ENCODE peak calls at places on chromosomes 11 and 22, in ten cellular contexts. E is left ventricle myocardium inferior; K is CD8-positive, alpha-beta memory T cell; J is AG04450; Z is lower lobe of right lung; D is psoas muscle; F is AG10803; B is skeletal muscle cell; R is upper lobe of right lung; A is uterus. W is an unnamed sample.

GRCh38 chr22:35892192-35892591 is 136.4 kb downstream of the RBFOX2 start:
- DNase-seq in E (no peak), K (no peak), J (peak; percentile 18), Z (no peak), D (no peak), F (peak; percentile 79), B (no peak), R (no peak), A (peak; percentile 67), W (peak; percentile 71)

GRCh38 chr22:36590441-36591056 is 61.6 kb upstream of the EIF3D start:
- DNase-seq in E (no peak), K (no peak), J (no peak), Z (no peak), D (no peak), F (no peak), B (no peak), R (no peak), A (no peak), W (no peak)

GRCh38 chr11:83540112-83540675 is 254.0 kb upstream of the CCDC90B start:
- DNase-seq in E (no peak), K (no peak), J (peak; percentile 41), Z (no peak), D (no peak), F (no peak), B (no peak), R (no peak), A (no peak), W (no peak)

GRCh38 chr11:5324197-5324596 is at the start of gene OR51B2:
- DNase-seq in E (no peak), K (no peak), J (no peak), Z (no peak), D (no peak), F (no peak), B (no peak), R (no peak), A (no peak), W (no peak)

GRCh38 chr22:33766056-33766455 is 154.2 kb downstream of the LARGE1 start:
- DNase-seq in E (no peak), K (no peak), J (no peak), Z (no peak), D (no peak), F (no peak), B (no peak), R (no peak), A (no peak), W (no peak)

GRCh38 chr22:45397806-45398205 is 15.6 kb downstream of the SMC1B start:
- DNase-seq in E (no peak), K (no peak), J (no peak), Z (no peak), D (no peak), F (no peak), B (no peak), R (no peak), A (no peak), W (no peak)

GRCh38 chr22:17855891-17856290 is 81.6 kb upstream of the BID start:
- DNase-seq in E (no peak), K (no peak), J (no peak), Z (no peak), D (no peak), F (no peak), B (no peak), R (no peak), A (no peak), W (no peak)

GRCh38 chr11:114162719-114163123 is 103.2 kb downstream of the ZBTB16 start:
- DNase-seq in E (peak; percentile 86), K (no peak), J (peak; percentile 88), Z (peak; percentile 76), D (peak; percentile 85), F (peak; percentile 99), B (peak; percentile 100), R (peak; percentile 84), A (peak; percentile 98), W (peak; percentile 92)

GRCh38 chr11:132318421-132319157 is 948.2 kb downstream of the NTM start:
- DNase-seq in E (no peak), K (no peak), J (no peak), Z (no peak), D (no peak), F (peak; percentile 61), B (peak; percentile 39), R (no peak), A (no peak), W (peak; percentile 12)

GRCh38 chr11:1573077-1573846 is 1.2 kb upstream of the DUSP8 start:
- DNase-seq in E (no peak), K (peak; percentile 38), J (no peak), Z (no peak), D (no peak), F (no peak), B (no peak), R (peak; percentile 73), A (no peak), W (no peak)

GRCh38 chr11:69819109-69819490 is at the start of gene FGF3:
- DNase-seq in E (no peak), K (no peak), J (no peak), Z (no peak), D (no peak), F (no peak), B (no peak), R (no peak), A (no peak), W (no peak)
- H3K4me3 ChIP-seq in E (peak within 1 kb of the TSS; percentile 52), K (no peak within 1 kb of the TSS), J (no peak within 1 kb of the TSS), Z (no peak within 1 kb of the TSS), D (no peak within 1 kb of the TSS), F (no peak within 1 kb of the TSS), B (no peak within 1 kb of the TSS), R (no peak within 1 kb of the TSS), A (no peak within 1 kb of the TSS), W (no peak within 1 kb of the TSS)

GRCh38 chr11:45921561-45922424 is 663 bp upstream of the LARGE2 start:
- DNase-seq in E (peak; percentile 13), K (no peak), J (no peak), Z (peak; percentile 87), D (peak; percentile 14), F (no peak), B (no peak), R (peak; percentile 91), A (no peak), W (no peak)
- H3K4me3 ChIP-seq in E (peak overlapping the region; percentile 56), K (no peak overlapping the region), J (no peak overlapping the region), Z (peak overlapping the region; percentile 52), D (peak overlapping the region; percentile 52), F (no peak overlapping the region), B (no peak overlapping the region), R (peak overlapping the region; percentile 47), A (peak overlapping the region; percentile 26), W (no peak overlapping the region)

GRCh38 chr11:45530776-45531175 is 134.6 kb downstream of the CHST1 start:
- DNase-seq in E (no peak), K (no peak), J (no peak), Z (no peak), D (no peak), F (no peak), B (no peak), R (no peak), A (no peak), W (no peak)
- H3K4me3 ChIP-seq in E (no peak overlapping the region), K (no peak overlapping the region), J (no peak overlapping the region), Z (no peak overlapping the region), D (no peak overlapping the region), F (no peak overlapping the region), B (no peak overlapping the region), R (no peak overlapping the region), A (no peak overlapping the region), W (no peak overlapping the region)

GRCh38 chr11:119024430-119025098 is 6.0 kb downstream of the TRAPPC4 start:
- DNase-seq in E (no peak), K (no peak), J (no peak), Z (no peak), D (no peak), F (no peak), B (no peak), R (no peak), A (no peak), W (no peak)

GRCh38 chr11:119016216-119017009 is 1.7 kb downstream of the RPS25 start:
- DNase-seq in E (no peak), K (no peak), J (no peak), Z (no peak), D (no peak), F (no peak), B (no peak), R (no peak), A (no peak), W (no peak)

GRCh38 chr11:119023741-119024140 is 5.2 kb downstream of the TRAPPC4 start:
- DNase-seq in E (no peak), K (no peak), J (no peak), Z (no peak), D (no peak), F (no peak), B (no peak), R (no peak), A (no peak), W (no peak)

GRCh38 chr11:119018074-119018938 is at the start of the genes RPS25 and TRAPPC4:
- DNase-seq in E (peak; percentile 95), K (peak; percentile 95), J (peak; percentile 84), Z (peak; percentile 97), D (peak; percentile 96), F (peak; percentile 95), B (peak; percentile 78), R (peak; percentile 98), A (peak; percentile 96), W (peak; percentile 96)

DNA sequence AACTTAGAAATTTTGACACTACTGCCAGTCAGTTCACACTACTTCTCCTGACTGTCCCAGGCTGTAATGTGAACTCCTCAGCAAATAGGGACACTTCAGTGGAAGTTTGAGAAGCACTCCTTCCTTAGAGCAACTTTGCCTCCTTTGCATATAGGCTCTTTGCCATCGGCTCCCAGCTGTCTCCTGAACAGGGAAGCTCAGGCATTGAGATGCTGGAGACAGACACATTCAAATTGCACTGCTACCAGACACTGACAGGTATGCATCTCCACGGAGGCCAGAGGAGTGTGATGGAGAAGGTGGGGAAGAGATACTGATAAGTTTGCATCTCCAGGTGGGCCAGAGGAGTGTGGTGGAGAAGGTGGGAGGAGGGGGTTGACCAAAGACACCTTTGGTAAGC is 1.4 kb downstream of the TRAPPC4 start:
- DNase-seq in E (no peak), K (no peak), J (no peak), Z (no peak), D (no peak), F (no peak), B (no peak), R (no peak), A (no peak), W (no peak)
- H3K4me3 ChIP-seq in E (peak overlapping the region; percentile 79), K (peak overlapping the region; percentile 15), J (peak overlapping the region; percentile 99), Z (peak overlapping the region; percentile 93), D (peak overlapping the region; percentile 88), F (peak overlapping the region; percentile 100), B (peak overlapping the region; percentile 94), R (peak overlapping the region; percentile 91), A (no peak overlapping the region), W (peak overlapping the region; percentile 97)

GRCh38 chr11:118689503-118689851 is 10.0 kb upstream of the TREH start:
- DNase-seq in E (no peak), K (no peak), J (no peak), Z (no peak), D (no peak), F (no peak), B (no peak), R (no peak), A (no peak), W (no peak)
- H3K4me3 ChIP-seq in E (peak overlapping the region; percentile 62), K (no peak overlapping the region), J (no peak overlapping the region), Z (peak overlapping the region; percentile 55), D (peak overlapping the region; percentile 69), F (peak overlapping the region; percentile 50), B (no peak overlapping the region), R (peak overlapping the region; percentile 42), A (no peak overlapping the region), W (no peak overlapping the region)

W was measured in MG63.